ENCODE peak calls at places on chromosomes 11 and 22, in nine cellular contexts. Y is hepatocyte, I is PC-3, F is GM23338, O is neural progenitor cell, Z is OCI-LY7, E is SK-N-SH, W is HCT116, L is MM.1S. Q is an unnamed sample.

GRCh38 chr22:47231759-47232158 is 469.3 kb downstream of the TBC1D22A start:
- DNase-seq in E (no peak), Z (no peak), Y (no peak), I (no peak), W (no peak), O (no peak), F (no peak), L (no peak), Q (no peak)

GRCh38 chr11:106399624-106400023 is 322.2 kb downstream of the AASDHPPT start:
- DNase-seq in L (no peak), I (no peak), W (no peak), Y (no peak), O (no peak), E (no peak), F (no peak), Z (no peak), Q (no peak)

GRCh38 chr11:46649180-46649738 is 31.9 kb downstream of the ATG13 start:
- DNase-seq in Z (no peak), E (peak; percentile 49), Y (peak; percentile 70), W (no peak), L (no peak), I (peak; percentile 55), O (peak; percentile 4), F (no peak), Q (peak; percentile 92)

GRCh38 chr11:31325162-31325561 is 44.4 kb downstream of the DCDC1 start:
- DNase-seq in Z (no peak), L (no peak), E (no peak), I (peak; percentile 67), W (no peak), Y (no peak), O (no peak), F (no peak), Q (peak; percentile 69)

GRCh38 chr11:133115099-133115498 is 417.2 kb downstream of the OPCML start:
- DNase-seq in I (no peak), E (no peak), L (no peak), W (no peak), F (no peak), Y (no peak), Z (no peak), O (no peak), Q (no peak)

GRCh38 chr11:62479631-62480201 is 60.9 kb downstream of the SCGB1A1 start:
- DNase-seq in Z (no peak), O (no peak), E (no peak), L (no peak), I (no peak), F (no peak), W (no peak), Y (no peak), Q (peak; percentile 15)

GRCh38 chr11:18229501-18229900 is 7.1 kb downstream of the SAA4 start:
- DNase-seq in E (no peak), L (peak; percentile 69), F (no peak), W (no peak), I (no peak), O (no peak), Z (peak; percentile 96), Y (no peak), Q (no peak)

GRCh38 chr11:5324197-5324596 is at the start of gene OR51B2:
- DNase-seq in Z (no peak), L (no peak), W (no peak), F (no peak), E (no peak), Y (no peak), O (no peak), I (no peak), Q (no peak)

GRCh38 chr11:100630898-100631297 is 56.2 kb upstream of the ARHGAP42 start:
- DNase-seq in I (no peak), Z (no peak), L (no peak), E (no peak), Y (no peak), W (no peak), O (no peak), F (no peak), Q (no peak)

GRCh38 chr22:22878801-22879674 is 8.6 kb upstream of the IGLL5 start:
- DNase-seq in L (peak; percentile 47), I (peak; percentile 3), W (no peak), F (no peak), Z (peak; percentile 50), O (no peak), Y (no peak), E (no peak), Q (no peak)

GRCh38 chr22:42906605-42907338 is 49.7 kb upstream of the ARFGAP3 start:
- DNase-seq in F (no peak), Y (no peak), W (no peak), L (no peak), I (no peak), Z (no peak), O (no peak), E (no peak), Q (peak; percentile 53)

GRCh38 chr11:30282289-30282631 is 40.6 kb upstream of the ARL14EP start:
- DNase-seq in L (peak; percentile 86), Y (no peak), W (no peak), Z (peak; percentile 17), I (no peak), O (no peak), E (no peak), F (peak; percentile 10), Q (no peak)

GRCh38 chr11:74683279-74683871 is 47.9 kb downstream of the CHRDL2 start:
- DNase-seq in W (no peak), Z (no peak), E (peak; percentile 87), L (no peak), F (peak; percentile 72), Y (peak; percentile 39), O (peak; percentile 64), I (no peak), Q (peak; percentile 70)

DNA sequence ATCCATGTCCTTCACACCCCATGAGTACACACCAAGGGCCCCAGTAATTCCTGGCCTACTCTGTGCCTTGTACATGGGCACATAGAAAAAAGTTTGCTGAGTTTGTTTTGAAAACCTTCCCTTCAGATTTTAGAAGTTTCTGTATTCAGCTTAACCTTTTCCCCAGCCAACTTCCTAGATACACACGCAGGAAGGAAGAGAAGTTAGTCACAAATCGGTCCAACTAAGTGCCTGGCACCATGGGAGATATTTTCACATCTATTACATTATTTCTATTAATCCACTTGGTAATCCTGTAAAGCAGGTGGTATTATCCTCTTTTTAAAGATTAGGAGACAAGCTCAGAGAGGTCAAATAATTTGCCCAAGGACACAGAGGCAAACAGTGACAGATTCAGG is 5.8 kb downstream of the LIMK2 start:
- DNase-seq in W (no peak), E (no peak), Z (no peak), I (no peak), F (no peak), L (no peak), O (no peak), Y (no peak), Q (peak; percentile 10)
- H3K4me3 ChIP-seq in W (no peak overlapping the region), E (no peak overlapping the region), Z (no peak overlapping the region), I (no peak overlapping the region), F (no peak overlapping the region), L (no peak overlapping the region), O (peak overlapping the region; percentile 13), Y (no peak overlapping the region), Q (no peak overlapping the region)

GRCh38 chr11:1866776-1867175 is 13.9 kb downstream of the LSP1 start:
- DNase-seq in Z (no peak), W (no peak), O (no peak), F (no peak), L (no peak), I (no peak), Y (no peak), E (no peak), Q (no peak)
- TF ChIP-seq EZH2phosphoT487 in Z (no peak), W (no peak), O (no peak), F (no peak), L (no peak), I (no peak), Y (no peak), E (no peak), Q (no peak)

GRCh38 chr22:46087336-46087690 is 63.0 kb upstream of the PPARA start:
- DNase-seq in Z (no peak), E (no peak), W (no peak), I (no peak), F (no peak), Y (no peak), L (no peak), O (no peak), Q (no peak)
- H3K4me3 ChIP-seq in Z (no peak overlapping the region), E (peak overlapping the region; percentile 92), W (no peak overlapping the region), I (peak overlapping the region; percentile 94), F (no peak overlapping the region), Y (no peak overlapping the region), L (no peak overlapping the region), O (no peak overlapping the region), Q (peak overlapping the region; percentile 97)

GRCh38 chr11:129944696-129945095 is 49.3 kb upstream of the NFRKB start:
- DNase-seq in F (no peak), Y (no peak), E (no peak), I (no peak), Z (no peak), L (no peak), O (no peak), W (no peak), Q (no peak)

GRCh38 chr11:129939510-129939909 is 44.1 kb upstream of the NFRKB start:
- DNase-seq in F (no peak), Z (peak; percentile 81), L (no peak), W (no peak), Y (no peak), E (no peak), I (no peak), O (no peak), Q (no peak)

GRCh38 chr11:129945377-129945776 is 50.0 kb upstream of the NFRKB start:
- DNase-seq in F (no peak), E (no peak), L (no peak), Y (no peak), O (no peak), I (no peak), W (no peak), Z (no peak), Q (no peak)

GRCh38 chr11:129946256-129946655 is 50.9 kb upstream of the NFRKB start:
- DNase-seq in I (no peak), O (no peak), Y (no peak), Z (peak; percentile 60), W (no peak), E (no peak), F (no peak), L (peak; percentile 24), Q (peak; percentile 23)

GRCh38 chr11:129943036-129943435 is 47.7 kb upstream of the NFRKB start:
- DNase-seq in E (no peak), Z (no peak), Y (no peak), W (no peak), I (peak; percentile 34), O (no peak), L (no peak), F (no peak), Q (no peak)
- TF ChIP-seq EZH2phosphoT487 in E (no peak), Z (no peak), Y (no peak), W (no peak), I (no peak), O (no peak), L (no peak), F (no peak), Q (no peak)